ENCODE peak calls at places on chromosomes 3 and 15, in four cellular contexts. One of them, this sample, is unnamed.

GRCh38 chr3:120678984-120679383 is 3.1 kb downstream of the HGD start:
- DNase-seq in stimulated activated naive CD4-positive, alpha-beta T cell: no peak
- DNase-seq in GOT3: no peak
- DNase-seq in T-helper 22 cell: no peak
- DNase-seq in this sample: no peak

GRCh38 chr15:40091861-40092415 is 16.7 kb downstream of the BMF start:
- DNase-seq in stimulated activated naive CD4-positive, alpha-beta T cell: no peak
- DNase-seq in GOT3: no peak
- DNase-seq in T-helper 22 cell: no peak
- DNase-seq in this sample: no peak

GRCh38 chr3:123783811-123784210 is 100.3 kb downstream of the MYLK start:
- DNase-seq in GOT3: no peak
- DNase-seq in T-helper 22 cell: no peak
- DNase-seq in stimulated activated naive CD4-positive, alpha-beta T cell: no peak
- DNase-seq in this sample: no peak

GRCh38 chr3:23600178-23600577 is 205.6 kb upstream of the UBE2E1 start:
- DNase-seq in GOT3: no peak
- DNase-seq in T-helper 22 cell: no peak
- DNase-seq in stimulated activated naive CD4-positive, alpha-beta T cell: no peak
- DNase-seq in this sample: no peak

GRCh38 chr3:89368846-89369245 is 261.4 kb downstream of the EPHA3 start:
- DNase-seq in GOT3: no peak
- DNase-seq in stimulated activated naive CD4-positive, alpha-beta T cell: no peak
- DNase-seq in T-helper 22 cell: no peak
- DNase-seq in this sample: no peak

GRCh38 chr3:150635526-150635925 is 32.4 kb downstream of the SELENOT start:
- DNase-seq in stimulated activated naive CD4-positive, alpha-beta T cell: peak; percentile 6
- DNase-seq in T-helper 22 cell: no peak
- DNase-seq in GOT3: no peak
- DNase-seq in this sample: peak; percentile 38

GRCh38 chr3:10284496-10284895 is 8.3 kb downstream of the GHRL start:
- DNase-seq in stimulated activated naive CD4-positive, alpha-beta T cell: no peak
- DNase-seq in GOT3: no peak
- DNase-seq in T-helper 22 cell: peak; percentile 52
- DNase-seq in this sample: no peak

GRCh38 chr15:85329561-85330421 is 50.6 kb upstream of the AKAP13 start:
- DNase-seq in T-helper 22 cell: no peak
- DNase-seq in stimulated activated naive CD4-positive, alpha-beta T cell: peak; percentile 64
- DNase-seq in GOT3: no peak
- DNase-seq in this sample: peak; percentile 50

GRCh38 chr3:52339612-52340011 is 23.5 kb downstream of the DNAH1 start:
- DNase-seq in GOT3: no peak
- DNase-seq in T-helper 22 cell: peak; percentile 16
- DNase-seq in stimulated activated naive CD4-positive, alpha-beta T cell: peak; percentile 86
- DNase-seq in this sample: peak; percentile 79

GRCh38 chr15:75425966-75426500 is 25.5 kb downstream of the SIN3A start:
- DNase-seq in T-helper 22 cell: no peak
- DNase-seq in stimulated activated naive CD4-positive, alpha-beta T cell: no peak
- DNase-seq in GOT3: no peak
- DNase-seq in this sample: no peak

GRCh38 chr3:115632026-115632425 is 8.7 kb downstream of the GAP43 start:
- DNase-seq in stimulated activated naive CD4-positive, alpha-beta T cell: no peak
- DNase-seq in GOT3: no peak
- DNase-seq in T-helper 22 cell: no peak
- DNase-seq in this sample: no peak

GRCh38 chr15:64857421-64857820 is 15.7 kb downstream of the PLEKHO2 start:
- DNase-seq in T-helper 22 cell: no peak
- DNase-seq in stimulated activated naive CD4-positive, alpha-beta T cell: no peak
- DNase-seq in GOT3: no peak
- DNase-seq in this sample: no peak

GRCh38 chr3:46183330-46183729 is 24.8 kb downstream of the CCR1 start:
- DNase-seq in T-helper 22 cell: no peak
- DNase-seq in GOT3: no peak
- DNase-seq in stimulated activated naive CD4-positive, alpha-beta T cell: no peak
- DNase-seq in this sample: no peak

GRCh38 chr15:25543156-25543555 is 104.3 kb upstream of the UBE3A start:
- DNase-seq in GOT3: no peak
- DNase-seq in stimulated activated naive CD4-positive, alpha-beta T cell: no peak
- DNase-seq in T-helper 22 cell: no peak
- DNase-seq in this sample: no peak

GRCh38 chr3:142577701-142578308 is 728 bp downstream of the ATR start:
- DNase-seq in GOT3: no peak
- DNase-seq in stimulated activated naive CD4-positive, alpha-beta T cell: peak; percentile 7
- DNase-seq in T-helper 22 cell: no peak
- DNase-seq in this sample: no peak

GRCh38 chr15:86650084-86650483 is 570.4 kb downstream of the AGBL1 start:
- DNase-seq in GOT3: no peak
- DNase-seq in T-helper 22 cell: no peak
- DNase-seq in stimulated activated naive CD4-positive, alpha-beta T cell: no peak
- DNase-seq in this sample: no peak

GRCh38 chr15:62932436-62932835 is 110.1 kb upstream of the TPM1 start:
- DNase-seq in GOT3: no peak
- DNase-seq in T-helper 22 cell: no peak
- DNase-seq in stimulated activated naive CD4-positive, alpha-beta T cell: no peak
- DNase-seq in this sample: no peak